ENCODE peak calls at places on chromosomes 16 and 17, in six cellular contexts. One of them, this sample, is unnamed. For H3K27me3, the result is how much of the 10 kb centered on the place peaks cover.

GRCh38 chr17:17494499-17495447 is 1.4 kb downstream of the RASD1 start:
- DNase-seq in uterus: peak
- DNase-seq in body of pancreas: peak
- DNase-seq in Karpas-422: no peak
- DNase-seq in gastrocnemius medialis: peak
- DNase-seq in esophagus squamous epithelium: no peak
- DNase-seq in this sample: peak

GRCh38 chr17:59311051-59311468 is 20.4 kb upstream of the YPEL2 start:
- DNase-seq in uterus: peak
- DNase-seq in body of pancreas: peak
- DNase-seq in Karpas-422: peak
- DNase-seq in gastrocnemius medialis: no peak
- DNase-seq in esophagus squamous epithelium: no peak
- DNase-seq in this sample: peak

GRCh38 chr17:15663691-15664090 is 20.4 kb downstream of the TRIM16 start:
- DNase-seq in uterus: no peak
- DNase-seq in body of pancreas: no peak
- DNase-seq in Karpas-422: no peak
- DNase-seq in gastrocnemius medialis: no peak
- DNase-seq in esophagus squamous epithelium: no peak
- DNase-seq in this sample: no peak

GRCh38 chr17:64115043-64115698 is 14.8 kb downstream of the ERN1 start:
- DNase-seq in uterus: no peak
- DNase-seq in body of pancreas: peak
- DNase-seq in Karpas-422: no peak
- DNase-seq in gastrocnemius medialis: peak
- DNase-seq in esophagus squamous epithelium: no peak
- DNase-seq in this sample: no peak

GRCh38 chr17:75315541-75316243 is 26.5 kb upstream of the SLC25A19 start:
- DNase-seq in uterus: no peak
- DNase-seq in body of pancreas: peak
- DNase-seq in Karpas-422: no peak
- DNase-seq in gastrocnemius medialis: no peak
- DNase-seq in esophagus squamous epithelium: no peak
- DNase-seq in this sample: no peak

GRCh38 chr16:85151603-85152413 is 39.5 kb upstream of the CIBAR2 start:
- DNase-seq in uterus: peak
- DNase-seq in body of pancreas: peak
- DNase-seq in Karpas-422: no peak
- DNase-seq in gastrocnemius medialis: peak
- DNase-seq in esophagus squamous epithelium: no peak
- DNase-seq in this sample: peak

GRCh38 chr16:18958621-18959578 is 24.8 kb upstream of the TMC7 start:
- DNase-seq in uterus: no peak
- DNase-seq in body of pancreas: no peak
- DNase-seq in Karpas-422: no peak
- DNase-seq in gastrocnemius medialis: peak
- DNase-seq in esophagus squamous epithelium: no peak
- DNase-seq in this sample: no peak

GRCh38 chr17:81040791-81041337 is 5.9 kb downstream of the BAIAP2 start:
- DNase-seq in uterus: no peak
- DNase-seq in body of pancreas: no peak
- DNase-seq in Karpas-422: peak
- DNase-seq in gastrocnemius medialis: no peak
- DNase-seq in esophagus squamous epithelium: no peak
- DNase-seq in this sample: no peak

GRCh38 chr17:58513913-58514794 is at the start of gene MTMR4:
- DNase-seq in uterus: peak
- DNase-seq in body of pancreas: peak
- DNase-seq in Karpas-422: peak
- DNase-seq in gastrocnemius medialis: peak
- DNase-seq in esophagus squamous epithelium: no peak
- DNase-seq in this sample: peak

GRCh38 chr17:1620486-1620885 is 8.1 kb downstream of the SLC43A2 start:
- DNase-seq in uterus: no peak
- DNase-seq in body of pancreas: no peak
- DNase-seq in Karpas-422: no peak
- DNase-seq in gastrocnemius medialis: no peak
- DNase-seq in esophagus squamous epithelium: no peak
- DNase-seq in this sample: no peak

GRCh38 chr16:81676571-81677374 is 102.3 kb upstream of the PLCG2 start:
- DNase-seq in uterus: no peak
- DNase-seq in body of pancreas: no peak
- DNase-seq in Karpas-422: no peak
- DNase-seq in gastrocnemius medialis: no peak
- DNase-seq in esophagus squamous epithelium: no peak
- DNase-seq in this sample: no peak

GRCh38 chr17:80036715-80037477 is 454 bp downstream of the CCDC40 start:
- DNase-seq in uterus: no peak
- DNase-seq in body of pancreas: peak
- DNase-seq in Karpas-422: no peak
- DNase-seq in gastrocnemius medialis: no peak
- DNase-seq in esophagus squamous epithelium: no peak
- DNase-seq in this sample: peak

GRCh38 chr17:56597495-56597990 is 4.0 kb downstream of the NOG start:
- DNase-seq in uterus: no peak
- DNase-seq in body of pancreas: peak
- DNase-seq in Karpas-422: no peak
- DNase-seq in gastrocnemius medialis: no peak
- DNase-seq in esophagus squamous epithelium: no peak
- DNase-seq in this sample: peak

GRCh38 chr16:83980794-83981193 is 12.8 kb downstream of the NECAB2 start:
- DNase-seq in uterus: no peak
- DNase-seq in body of pancreas: no peak
- DNase-seq in Karpas-422: no peak
- DNase-seq in gastrocnemius medialis: no peak
- DNase-seq in esophagus squamous epithelium: no peak
- DNase-seq in this sample: no peak

GRCh38 chr16:85227262-85227923 is 115.1 kb upstream of the CIBAR2 start:
- DNase-seq in uterus: no peak
- DNase-seq in body of pancreas: no peak
- DNase-seq in Karpas-422: no peak
- DNase-seq in gastrocnemius medialis: no peak
- DNase-seq in esophagus squamous epithelium: no peak
- DNase-seq in this sample: peak

GRCh38 chr17:37673386-37673785 is 30.1 kb upstream of the DDX52 start:
- DNase-seq in uterus: no peak
- DNase-seq in body of pancreas: no peak
- DNase-seq in Karpas-422: no peak
- DNase-seq in gastrocnemius medialis: no peak
- DNase-seq in esophagus squamous epithelium: no peak
- DNase-seq in this sample: no peak

GRCh38 chr17:40517286-40517662 is 15.9 kb upstream of the TNS4 start:
- DNase-seq in uterus: no peak
- DNase-seq in body of pancreas: no peak
- DNase-seq in Karpas-422: no peak
- DNase-seq in gastrocnemius medialis: no peak
- DNase-seq in esophagus squamous epithelium: no peak
- DNase-seq in this sample: no peak

GRCh38 chr17:40472733-40473452 is 28.5 kb downstream of the TNS4 start:
- DNase-seq in uterus: no peak
- DNase-seq in body of pancreas: no peak
- DNase-seq in Karpas-422: no peak
- DNase-seq in gastrocnemius medialis: no peak
- DNase-seq in esophagus squamous epithelium: no peak
- DNase-seq in this sample: no peak

GRCh38 chr16:57345666-57346204 is 12.8 kb upstream of the CCL22 start:
- DNase-seq in uterus: no peak
- DNase-seq in body of pancreas: no peak
- DNase-seq in Karpas-422: no peak
- DNase-seq in gastrocnemius medialis: no peak
- DNase-seq in esophagus squamous epithelium: no peak
- DNase-seq in this sample: no peak
- H3K27me3 ChIP-seq in uterus: under half
- H3K27me3 ChIP-seq in body of pancreas: under half
- H3K27me3 ChIP-seq in Karpas-422: under half
- H3K27me3 ChIP-seq in gastrocnemius medialis: under half
- H3K27me3 ChIP-seq in esophagus squamous epithelium: under half
- H3K27me3 ChIP-seq in this sample: under half

GRCh38 chr17:72233981-72234380 is 113.2 kb downstream of the SOX9 start:
- DNase-seq in uterus: no peak
- DNase-seq in body of pancreas: no peak
- DNase-seq in Karpas-422: no peak
- DNase-seq in gastrocnemius medialis: no peak
- DNase-seq in esophagus squamous epithelium: no peak
- DNase-seq in this sample: no peak
- H3K27me3 ChIP-seq in uterus: under half
- H3K27me3 ChIP-seq in body of pancreas: under half
- H3K27me3 ChIP-seq in Karpas-422: under half
- H3K27me3 ChIP-seq in gastrocnemius medialis: under half
- H3K27me3 ChIP-seq in esophagus squamous epithelium: under half
- H3K27me3 ChIP-seq in this sample: under half

GRCh38 chr16:57984443-57985203 is 13.7 kb upstream of the CNGB1 start:
- DNase-seq in uterus: peak
- DNase-seq in body of pancreas: peak
- DNase-seq in Karpas-422: no peak
- DNase-seq in gastrocnemius medialis: peak
- DNase-seq in esophagus squamous epithelium: peak
- DNase-seq in this sample: peak

GRCh38 chr16:57981636-57982035 is 10.7 kb upstream of the CNGB1 start:
- DNase-seq in uterus: no peak
- DNase-seq in body of pancreas: no peak
- DNase-seq in Karpas-422: no peak
- DNase-seq in gastrocnemius medialis: no peak
- DNase-seq in esophagus squamous epithelium: no peak
- DNase-seq in this sample: no peak

GRCh38 chr16:57979006-57979585 is 8.2 kb upstream of the CNGB1 start:
- DNase-seq in uterus: no peak
- DNase-seq in body of pancreas: no peak
- DNase-seq in Karpas-422: no peak
- DNase-seq in gastrocnemius medialis: no peak
- DNase-seq in esophagus squamous epithelium: no peak
- DNase-seq in this sample: no peak

GRCh38 chr16:57985204-57986121 is 14.5 kb upstream of the CNGB1 start:
- DNase-seq in uterus: peak
- DNase-seq in body of pancreas: no peak
- DNase-seq in Karpas-422: no peak
- DNase-seq in gastrocnemius medialis: no peak
- DNase-seq in esophagus squamous epithelium: no peak
- DNase-seq in this sample: no peak

GRCh38 chr16:57982345-57982744 is 11.4 kb upstream of the CNGB1 start:
- DNase-seq in uterus: no peak
- DNase-seq in body of pancreas: no peak
- DNase-seq in Karpas-422: no peak
- DNase-seq in gastrocnemius medialis: no peak
- DNase-seq in esophagus squamous epithelium: no peak
- DNase-seq in this sample: no peak
- H3K27me3 ChIP-seq in uterus: under half
- H3K27me3 ChIP-seq in body of pancreas: under half
- H3K27me3 ChIP-seq in Karpas-422: under half
- H3K27me3 ChIP-seq in gastrocnemius medialis: under half
- H3K27me3 ChIP-seq in esophagus squamous epithelium: under half
- H3K27me3 ChIP-seq in this sample: under half

GRCh38 chr17:34637041-34637547 is 57.7 kb downstream of the TMEM132E start:
- DNase-seq in uterus: no peak
- DNase-seq in body of pancreas: no peak
- DNase-seq in Karpas-422: no peak
- DNase-seq in gastrocnemius medialis: no peak
- DNase-seq in esophagus squamous epithelium: no peak
- DNase-seq in this sample: no peak
- H3K27me3 ChIP-seq in uterus: under half
- H3K27me3 ChIP-seq in body of pancreas: under half
- H3K27me3 ChIP-seq in Karpas-422: under half
- H3K27me3 ChIP-seq in gastrocnemius medialis: under half
- H3K27me3 ChIP-seq in esophagus squamous epithelium: under half
- H3K27me3 ChIP-seq in this sample: under half